ENCODE peak calls at places on chromosomes 4 and X, in seven cellular contexts. One of them, this sample, is unnamed.

GRCh38 chr4:106594291-106594952 is 225.8 kb upstream of the GIMD1 start:
- DNase-seq in stomach: no peak
- DNase-seq in uterus: no peak
- DNase-seq in heart right ventricle: no peak
- DNase-seq in lung: no peak
- DNase-seq in brain microvascular endothelial cell: no peak
- DNase-seq in cardiac muscle cell: no peak
- DNase-seq in this sample: no peak

GRCh38 chrX:150759568-150760416 is 66.6 kb downstream of the MTMR1 start:
- DNase-seq in lung: no peak
- DNase-seq in uterus: no peak
- DNase-seq in stomach: no peak
- DNase-seq in heart right ventricle: no peak
- DNase-seq in brain microvascular endothelial cell: no peak
- DNase-seq in cardiac muscle cell: no peak
- DNase-seq in this sample: no peak

GRCh38 chrX:149527705-149528104 is 13.1 kb upstream of the EOLA1 start:
- DNase-seq in lung: no peak
- DNase-seq in brain microvascular endothelial cell: peak
- DNase-seq in uterus: no peak
- DNase-seq in stomach: no peak
- DNase-seq in heart right ventricle: no peak
- DNase-seq in cardiac muscle cell: peak
- DNase-seq in this sample: no peak

GRCh38 chr4:2177443-2178093 is 64.4 kb downstream of the HAUS3 start:
- DNase-seq in uterus: no peak
- DNase-seq in lung: no peak
- DNase-seq in stomach: no peak
- DNase-seq in heart right ventricle: no peak
- DNase-seq in cardiac muscle cell: peak
- DNase-seq in brain microvascular endothelial cell: no peak
- DNase-seq in this sample: no peak

GRCh38 chrX:111040377-111041017 is 55.5 kb upstream of the PAK3 start:
- DNase-seq in stomach: no peak
- DNase-seq in lung: no peak
- DNase-seq in heart right ventricle: no peak
- DNase-seq in uterus: no peak
- DNase-seq in cardiac muscle cell: no peak
- DNase-seq in brain microvascular endothelial cell: peak
- DNase-seq in this sample: no peak

GRCh38 chrX:12690646-12691045 is 100.6 kb upstream of the PRPS2 start:
- DNase-seq in lung: no peak
- DNase-seq in cardiac muscle cell: no peak
- DNase-seq in heart right ventricle: no peak
- DNase-seq in uterus: no peak
- DNase-seq in brain microvascular endothelial cell: no peak
- DNase-seq in stomach: no peak
- DNase-seq in this sample: no peak

GRCh38 chr4:72394264-72394663 is 174.8 kb downstream of the ADAMTS3 start:
- DNase-seq in heart right ventricle: no peak
- DNase-seq in uterus: no peak
- DNase-seq in cardiac muscle cell: no peak
- DNase-seq in lung: no peak
- DNase-seq in brain microvascular endothelial cell: no peak
- DNase-seq in stomach: no peak
- DNase-seq in this sample: no peak

GRCh38 chr4:38606587-38606905 is 57.5 kb upstream of the KLF3 start:
- DNase-seq in uterus: no peak
- DNase-seq in lung: no peak
- DNase-seq in brain microvascular endothelial cell: no peak
- DNase-seq in cardiac muscle cell: no peak
- DNase-seq in stomach: no peak
- DNase-seq in heart right ventricle: no peak
- DNase-seq in this sample: no peak

GRCh38 chr4:11133868-11134267 is 294.8 kb downstream of the HS3ST1 start:
- DNase-seq in brain microvascular endothelial cell: no peak
- DNase-seq in heart right ventricle: no peak
- DNase-seq in uterus: no peak
- DNase-seq in stomach: no peak
- DNase-seq in cardiac muscle cell: no peak
- DNase-seq in lung: no peak
- DNase-seq in this sample: no peak

DNA sequence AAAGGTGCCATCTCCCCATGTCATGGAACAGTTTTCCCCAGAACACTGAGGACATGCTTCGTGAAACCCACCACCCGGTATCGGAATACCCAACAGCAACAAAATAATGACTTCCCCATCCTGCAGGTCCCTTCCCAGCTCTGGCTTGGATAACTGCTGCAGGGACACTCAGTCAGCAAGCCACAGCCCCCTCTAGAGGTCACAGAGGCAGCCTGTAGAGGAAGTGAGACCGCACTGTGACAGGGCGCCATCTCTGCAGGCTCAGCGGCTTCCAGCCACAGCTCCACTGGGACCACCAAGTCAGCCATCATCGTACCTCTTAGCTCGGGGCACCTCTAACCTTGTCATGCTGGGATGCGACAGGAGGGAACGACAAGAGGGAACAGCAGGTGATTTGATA is 315.9 kb downstream of the LDB2 start:
- DNase-seq in cardiac muscle cell: peak
- DNase-seq in lung: no peak
- DNase-seq in stomach: no peak
- DNase-seq in brain microvascular endothelial cell: no peak
- DNase-seq in uterus: no peak
- DNase-seq in heart right ventricle: no peak
- DNase-seq in this sample: no peak
- H3K4me3 ChIP-seq in cardiac muscle cell: no peak
- H3K4me3 ChIP-seq in lung: no peak
- H3K4me3 ChIP-seq in stomach: no peak
- H3K4me3 ChIP-seq in brain microvascular endothelial cell: no peak
- H3K4me3 ChIP-seq in uterus: no peak
- H3K4me3 ChIP-seq in heart right ventricle: no peak
- H3K4me3 ChIP-seq in this sample: no peak

GRCh38 chr4:173506780-173507211 is 23.2 kb downstream of the HAND2 start:
- DNase-seq in brain microvascular endothelial cell: no peak
- DNase-seq in stomach: no peak
- DNase-seq in lung: no peak
- DNase-seq in heart right ventricle: peak
- DNase-seq in cardiac muscle cell: no peak
- DNase-seq in uterus: peak
- DNase-seq in this sample: no peak
- H3K4me3 ChIP-seq in brain microvascular endothelial cell: peak
- H3K4me3 ChIP-seq in stomach: peak
- H3K4me3 ChIP-seq in lung: no peak
- H3K4me3 ChIP-seq in heart right ventricle: peak
- H3K4me3 ChIP-seq in cardiac muscle cell: no peak
- H3K4me3 ChIP-seq in uterus: no peak
- H3K4me3 ChIP-seq in this sample: peak

GRCh38 chrX:129773649-129774458 is 5.9 kb upstream of the SASH3 start:
- DNase-seq in cardiac muscle cell: no peak
- DNase-seq in heart right ventricle: no peak
- DNase-seq in uterus: no peak
- DNase-seq in stomach: no peak
- DNase-seq in lung: no peak
- DNase-seq in brain microvascular endothelial cell: no peak
- DNase-seq in this sample: no peak

GRCh38 chrX:129779086-129779672 is 570 bp upstream of the SASH3 start:
- DNase-seq in cardiac muscle cell: no peak
- DNase-seq in uterus: no peak
- DNase-seq in lung: no peak
- DNase-seq in stomach: no peak
- DNase-seq in heart right ventricle: no peak
- DNase-seq in brain microvascular endothelial cell: no peak
- DNase-seq in this sample: no peak

GRCh38 chrX:129779747-129780146 is at the start of gene SASH3:
- DNase-seq in cardiac muscle cell: no peak
- DNase-seq in uterus: no peak
- DNase-seq in stomach: peak
- DNase-seq in brain microvascular endothelial cell: no peak
- DNase-seq in lung: peak
- DNase-seq in heart right ventricle: peak
- DNase-seq in this sample: no peak

GRCh38 chrX:129780441-129781105 is 824 bp downstream of the SASH3 start:
- DNase-seq in lung: no peak
- DNase-seq in stomach: no peak
- DNase-seq in brain microvascular endothelial cell: no peak
- DNase-seq in heart right ventricle: no peak
- DNase-seq in cardiac muscle cell: no peak
- DNase-seq in uterus: no peak
- DNase-seq in this sample: no peak

GRCh38 chrX:129777218-129777768 is 2.5 kb upstream of the SASH3 start:
- DNase-seq in brain microvascular endothelial cell: no peak
- DNase-seq in uterus: no peak
- DNase-seq in cardiac muscle cell: no peak
- DNase-seq in stomach: peak
- DNase-seq in heart right ventricle: peak
- DNase-seq in lung: peak
- DNase-seq in this sample: no peak
- H3K4me3 ChIP-seq in brain microvascular endothelial cell: no peak
- H3K4me3 ChIP-seq in uterus: no peak
- H3K4me3 ChIP-seq in cardiac muscle cell: no peak
- H3K4me3 ChIP-seq in stomach: peak
- H3K4me3 ChIP-seq in heart right ventricle: no peak
- H3K4me3 ChIP-seq in lung: no peak
- H3K4me3 ChIP-seq in this sample: no peak

DNA sequence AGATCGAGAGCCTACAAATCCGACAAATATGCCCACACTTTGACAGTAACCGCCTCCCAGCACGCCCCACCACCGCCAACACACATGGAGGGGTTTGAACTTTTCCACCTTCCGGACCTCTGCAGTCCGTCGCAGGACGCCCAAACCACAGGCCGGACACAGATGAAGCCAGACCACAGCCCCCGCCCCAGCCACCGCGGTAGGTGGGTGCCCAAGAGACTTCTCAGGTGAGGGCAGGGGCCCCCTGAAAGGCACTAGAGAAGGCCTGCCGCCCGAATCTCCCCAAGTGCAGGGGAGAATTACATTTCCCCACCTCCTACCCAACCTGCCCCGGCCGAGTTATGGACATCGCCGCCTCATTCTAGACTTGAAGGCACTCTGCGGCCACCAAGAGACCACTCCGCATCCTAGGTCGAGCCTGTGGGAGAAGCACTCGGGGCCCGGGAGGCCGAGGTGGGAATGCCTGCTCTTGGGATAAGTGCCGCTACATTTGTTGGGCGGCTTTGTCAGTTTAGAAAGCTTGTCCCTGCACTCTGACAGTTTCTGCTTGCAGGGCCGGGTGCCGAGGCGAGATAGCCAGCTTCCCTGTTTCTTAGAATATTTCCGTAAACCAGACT is 21.5 kb downstream of the HAND2 start:
- DNase-seq in uterus: peak
- DNase-seq in lung: no peak
- DNase-seq in brain microvascular endothelial cell: no peak
- DNase-seq in stomach: no peak
- DNase-seq in heart right ventricle: no peak
- DNase-seq in cardiac muscle cell: peak
- DNase-seq in this sample: no peak
- H3K4me3 ChIP-seq in uterus: no peak
- H3K4me3 ChIP-seq in lung: no peak
- H3K4me3 ChIP-seq in brain microvascular endothelial cell: no peak
- H3K4me3 ChIP-seq in stomach: peak
- H3K4me3 ChIP-seq in heart right ventricle: peak
- H3K4me3 ChIP-seq in cardiac muscle cell: peak
- H3K4me3 ChIP-seq in this sample: no peak

DNA sequence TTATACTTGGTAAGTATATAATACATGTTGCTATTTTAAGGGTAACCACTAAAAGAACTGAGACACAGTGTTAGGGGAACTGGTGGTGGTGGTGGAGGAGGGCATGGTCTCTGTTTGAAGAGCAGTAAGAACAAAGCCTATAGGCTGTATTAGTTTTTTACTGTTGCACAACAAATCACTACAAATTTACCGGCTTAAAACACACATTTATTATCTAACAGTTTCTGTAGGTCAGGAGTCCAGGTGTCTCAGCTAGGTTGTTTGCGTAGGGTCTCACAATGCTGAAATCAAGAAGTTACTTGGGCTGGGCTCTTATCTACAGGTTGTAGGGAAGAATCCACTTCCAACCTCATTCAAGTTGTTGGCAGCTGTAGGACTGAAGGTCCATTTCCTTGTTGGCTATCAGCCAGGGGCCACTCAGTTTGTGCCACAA is 52.6 kb downstream of the CASK start:
- DNase-seq in stomach: peak
- DNase-seq in heart right ventricle: no peak
- DNase-seq in cardiac muscle cell: no peak
- DNase-seq in lung: peak
- DNase-seq in uterus: no peak
- DNase-seq in brain microvascular endothelial cell: no peak
- DNase-seq in this sample: no peak
- H3K4me3 ChIP-seq in stomach: no peak
- H3K4me3 ChIP-seq in heart right ventricle: no peak
- H3K4me3 ChIP-seq in cardiac muscle cell: no peak
- H3K4me3 ChIP-seq in lung: no peak
- H3K4me3 ChIP-seq in uterus: no peak
- H3K4me3 ChIP-seq in brain microvascular endothelial cell: no peak
- H3K4me3 ChIP-seq in this sample: no peak

GRCh38 chrX:104486691-104487090 is 79.3 kb upstream of the IL1RAPL2 start:
- DNase-seq in stomach: no peak
- DNase-seq in brain microvascular endothelial cell: no peak
- DNase-seq in lung: no peak
- DNase-seq in heart right ventricle: no peak
- DNase-seq in uterus: no peak
- DNase-seq in cardiac muscle cell: no peak
- DNase-seq in this sample: no peak
- H3K4me3 ChIP-seq in stomach: no peak
- H3K4me3 ChIP-seq in brain microvascular endothelial cell: no peak
- H3K4me3 ChIP-seq in lung: no peak
- H3K4me3 ChIP-seq in heart right ventricle: no peak
- H3K4me3 ChIP-seq in uterus: no peak
- H3K4me3 ChIP-seq in cardiac muscle cell: no peak
- H3K4me3 ChIP-seq in this sample: no peak

GRCh38 chr4:105171912-105172311 is 25.2 kb downstream of the TET2 start:
- DNase-seq in stomach: no peak
- DNase-seq in lung: no peak
- DNase-seq in uterus: no peak
- DNase-seq in heart right ventricle: no peak
- DNase-seq in brain microvascular endothelial cell: no peak
- DNase-seq in cardiac muscle cell: no peak
- DNase-seq in this sample: no peak
- H3K4me3 ChIP-seq in stomach: no peak
- H3K4me3 ChIP-seq in lung: no peak
- H3K4me3 ChIP-seq in uterus: no peak
- H3K4me3 ChIP-seq in heart right ventricle: no peak
- H3K4me3 ChIP-seq in brain microvascular endothelial cell: no peak
- H3K4me3 ChIP-seq in cardiac muscle cell: no peak
- H3K4me3 ChIP-seq in this sample: no peak

DNA sequence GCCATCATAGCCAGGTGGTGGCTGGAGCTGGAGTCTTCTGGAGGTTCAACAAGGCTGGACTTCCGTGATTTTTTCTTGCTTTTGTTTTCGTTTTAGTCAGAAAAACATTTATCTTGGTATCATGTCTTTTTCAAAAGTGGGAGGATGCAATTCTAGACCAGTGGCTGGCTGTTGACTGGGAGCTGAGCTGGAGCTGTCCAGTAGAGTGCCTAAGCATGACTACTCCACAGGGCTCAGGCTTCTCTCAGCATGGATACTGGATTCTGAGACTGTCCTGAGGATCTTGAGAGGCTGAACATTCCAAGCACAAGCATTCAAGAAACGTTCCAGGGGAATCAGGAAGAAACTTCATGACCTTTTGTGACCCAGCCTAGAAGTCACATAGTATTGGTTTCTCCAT is 598.1 kb downstream of the MID1IP1 start:
- DNase-seq in stomach: no peak
- DNase-seq in brain microvascular endothelial cell: no peak
- DNase-seq in heart right ventricle: no peak
- DNase-seq in uterus: no peak
- DNase-seq in cardiac muscle cell: no peak
- DNase-seq in lung: no peak
- DNase-seq in this sample: no peak
- H3K4me3 ChIP-seq in stomach: no peak
- H3K4me3 ChIP-seq in brain microvascular endothelial cell: no peak
- H3K4me3 ChIP-seq in heart right ventricle: no peak
- H3K4me3 ChIP-seq in uterus: no peak
- H3K4me3 ChIP-seq in cardiac muscle cell: no peak
- H3K4me3 ChIP-seq in lung: no peak
- H3K4me3 ChIP-seq in this sample: no peak